ENCODE peak calls at places on chromosomes 3 and 15, in eight cellular contexts. C, S, Q, L, J, X, M and G are unnamed samples.

GRCh38 chr3:123758081-123758564 is 126.0 kb downstream of the MYLK start:
- DNase-seq in Q (no peak), X (no peak), C (no peak), L (no peak), S (no peak), M (peak; percentile 32), J (no peak), G (no peak)

GRCh38 chr3:154464440-154465148 is 34.6 kb upstream of the GPR149 start:
- DNase-seq in Q (no peak), X (no peak), J (no peak), S (no peak), L (no peak), M (no peak), C (no peak), G (no peak)

GRCh38 chr3:194095464-194095863 is 40.5 kb upstream of the HES1 start:
- DNase-seq in L (no peak), J (peak; percentile 71), S (no peak), C (no peak), Q (peak; percentile 58), M (peak; percentile 67), X (no peak), G (peak; percentile 57)

GRCh38 chr3:134568790-134569189 is 82.0 kb downstream of the KY start:
- DNase-seq in J (no peak), S (no peak), L (no peak), Q (no peak), M (no peak), C (no peak), X (no peak), G (no peak)

GRCh38 chr15:23546158-23546557 is 19.3 kb upstream of the MKRN3 start:
- DNase-seq in L (no peak), M (no peak), J (no peak), Q (no peak), S (no peak), C (no peak), X (no peak), G (no peak)

GRCh38 chr3:42822828-42823227 is 13.6 kb downstream of the ACKR2 start:
- DNase-seq in Q (no peak), J (no peak), C (no peak), L (no peak), M (no peak), X (no peak), S (no peak), G (no peak)

GRCh38 chr15:57640935-57641682 is 49.4 kb downstream of the MYZAP start:
- DNase-seq in Q (no peak), S (no peak), M (no peak), J (no peak), L (no peak), X (no peak), C (no peak), G (peak; percentile 28)

GRCh38 chr3:65126527-65127440 is 439.0 kb upstream of the ADAMTS9 start:
- DNase-seq in J (no peak), X (no peak), M (no peak), S (no peak), L (no peak), Q (no peak), C (no peak), G (no peak)

GRCh38 chr3:50395070-50395860 is 35.9 kb upstream of the TMEM115 start:
- DNase-seq in J (no peak), M (peak; percentile 78), X (no peak), L (no peak), Q (no peak), S (peak; percentile 79), C (no peak), G (no peak)

GRCh38 chr3:38009807-38010591 is 19.4 kb downstream of the VILL start:
- DNase-seq in C (no peak), L (no peak), S (peak; percentile 56), J (no peak), X (no peak), M (no peak), Q (peak; percentile 24), G (no peak)
- TF ChIP-seq POLR2A in C (no peak), L (no peak), S (no peak), J (peak; percentile 14), X (no peak), M (no peak), Q (no peak), G (no peak)

GRCh38 chr15:73992594-73992898 is 451 bp upstream of the STOML1 start:
- DNase-seq in M (no peak), X (no peak), Q (no peak), C (no peak), S (no peak), J (no peak), L (no peak), G (no peak)
- H3K4me1 ChIP-seq in M (peaks cover 76% of the 10 kb centered on the region), X (peaks cover 26% of the 10 kb centered on the region), Q (peaks cover 59% of the 10 kb centered on the region), C (peaks cover 11% of the 10 kb centered on the region), S (peaks cover 74% of the 10 kb centered on the region), J (peaks cover 59% of the 10 kb centered on the region), L (peaks cover 60% of the 10 kb centered on the region), G (peaks cover 78% of the 10 kb centered on the region)

GRCh38 chr15:78021761-78022160 is 55.8 kb downstream of the TBC1D2B start:
- DNase-seq in S (no peak), J (no peak), C (no peak), Q (no peak), X (no peak), L (no peak), M (no peak), G (no peak)

GRCh38 chr15:78016860-78017259 is 60.7 kb downstream of the TBC1D2B start:
- DNase-seq in L (no peak), Q (no peak), X (no peak), M (peak; percentile 80), S (no peak), J (no peak), C (no peak), G (peak; percentile 64)

GRCh38 chr15:78020007-78020406 is 57.5 kb downstream of the TBC1D2B start:
- DNase-seq in M (no peak), L (no peak), J (no peak), S (no peak), Q (no peak), C (no peak), X (no peak), G (no peak)

GRCh38 chr15:78018968-78019644 is 58.4 kb downstream of the TBC1D2B start:
- DNase-seq in L (no peak), S (no peak), X (no peak), Q (no peak), C (no peak), M (no peak), J (no peak), G (no peak)

DNA sequence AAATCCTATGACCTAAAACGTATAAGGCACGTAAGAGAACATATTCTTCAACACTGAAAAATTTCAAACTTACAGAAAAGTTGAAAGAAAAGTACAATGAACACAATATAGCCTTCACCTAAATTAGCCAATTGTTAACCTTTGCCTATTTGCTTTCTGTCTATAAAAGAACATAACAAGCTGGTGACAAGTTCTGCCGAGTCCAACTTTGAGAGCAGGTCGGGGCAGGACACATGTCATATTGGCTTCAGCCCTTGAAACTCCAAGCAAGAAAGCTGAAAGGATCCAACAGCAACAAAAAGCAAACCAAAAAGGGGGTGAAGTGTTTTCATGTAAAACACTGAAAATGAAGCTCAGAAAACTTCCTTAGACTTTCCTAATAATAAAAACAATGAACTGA is 59.1 kb downstream of the TBC1D2B start:
- DNase-seq in C (no peak), J (no peak), M (peak; percentile 63), S (no peak), X (no peak), L (no peak), Q (no peak), G (no peak)
- H3K27ac ChIP-seq in C (no peak overlapping the region), J (peak overlapping the region; percentile 71), M (peak overlapping the region; percentile 74), S (no peak overlapping the region), X (peak overlapping the region; percentile 60), L (no peak overlapping the region), Q (no peak overlapping the region), G (no peak overlapping the region)

GRCh38 chr3:106257172-106257571 is 388.4 kb upstream of the CBLB start:
- DNase-seq in L (no peak), C (no peak), J (no peak), S (no peak), Q (no peak), X (no peak), M (no peak), G (no peak)

GRCh38 chr3:106255870-106256248 is 387.0 kb upstream of the CBLB start:
- DNase-seq in C (no peak), X (peak; percentile 93), Q (no peak), S (no peak), J (peak; percentile 17), L (peak; percentile 1), M (no peak), G (no peak)

GRCh38 chr3:106261396-106261795 is 392.6 kb upstream of the CBLB start:
- DNase-seq in J (no peak), M (no peak), X (no peak), S (no peak), Q (no peak), L (no peak), C (no peak), G (no peak)

GRCh38 chr3:106251160-106251892 is 382.5 kb upstream of the CBLB start:
- DNase-seq in X (no peak), C (no peak), J (no peak), L (no peak), M (no peak), Q (no peak), S (no peak), G (no peak)

GRCh38 chr3:106256249-106256957 is 387.6 kb upstream of the CBLB start:
- DNase-seq in S (no peak), X (peak; percentile 40), J (no peak), L (no peak), Q (no peak), M (no peak), C (no peak), G (no peak)
- TF ChIP-seq POLR2A in S (no peak), X (peak; percentile 77), J (no peak), L (no peak), Q (no peak), M (no peak), C (no peak), G (no peak)